ENCODE peak calls at places on chromosomes 5 and 9, in five cellular contexts. W, J, C, B and D are unnamed samples.

GRCh38 chr5:133321833-133322420 is 270.1 kb downstream of the HSPA4 start:
- DNase-seq in W (no peak), C (no peak), J (no peak), B (no peak), D (no peak)

GRCh38 chr9:131885144-131885609 is 145.3 kb upstream of the RAPGEF1 start:
- DNase-seq in J (no peak), W (no peak), B (no peak), C (no peak), D (no peak)

GRCh38 chr9:128929560-128929959 is 8.8 kb downstream of the PHYHD1 start:
- DNase-seq in C (no peak), J (no peak), B (no peak), W (no peak), D (no peak)

GRCh38 chr5:153617190-153617589 is 126.7 kb downstream of the GRIA1 start:
- DNase-seq in C (no peak), J (peak; percentile 63), W (no peak), B (no peak), D (no peak)

GRCh38 chr9:22170162-22170932 is 161.2 kb upstream of the CDKN2B start:
- DNase-seq in J (peak; percentile 89), C (peak; percentile 9), W (no peak), B (peak; percentile 82), D (no peak)

GRCh38 chr5:73160239-73160671 is 12.7 kb upstream of the TMEM174 start:
- DNase-seq in B (no peak), W (no peak), C (no peak), J (no peak), D (no peak)

GRCh38 chr5:3510642-3511041 is 85.0 kb upstream of the IRX1 start:
- DNase-seq in C (no peak), B (no peak), J (no peak), W (no peak), D (no peak)

GRCh38 chr5:2913306-2913705 is 161.8 kb upstream of the IRX2 start:
- DNase-seq in C (no peak), J (no peak), B (no peak), W (no peak), D (no peak)

GRCh38 chr5:142862585-142862984 is 92.4 kb downstream of the ARHGAP26 start:
- DNase-seq in W (no peak), C (no peak), J (no peak), B (no peak), D (no peak)

GRCh38 chr5:36657563-36657995 is 51.2 kb downstream of the SLC1A3 start:
- DNase-seq in W (no peak), B (peak; percentile 42), C (peak; percentile 4), J (peak; percentile 99), D (no peak)

GRCh38 chr5:115795700-115796099 is 20.8 kb downstream of the CDO1 start:
- DNase-seq in C (no peak), J (no peak), B (no peak), W (no peak), D (no peak)
- TF ChIP-seq CTCF in C (no peak), J (no peak), B (no peak), W (no peak), D (no peak)

GRCh38 chr5:54852007-54852406 is 133.4 kb downstream of the ESM1 start:
- DNase-seq in B (no peak), W (no peak), C (no peak), J (no peak), D (no peak)
- TF ChIP-seq CTCF in B (no peak), W (no peak), C (no peak), J (no peak), D (no peak)

GRCh38 chr9:109859447-109859846 is 79.4 kb downstream of the PALM2AKAP2 start:
- DNase-seq in B (no peak), C (no peak), W (no peak), J (no peak), D (no peak)
- TF ChIP-seq CTCF in B (no peak), C (no peak), W (no peak), J (peak; percentile 30), D (no peak)

GRCh38 chr9:115691097-115691496 is 462.5 kb upstream of the PAPPA start:
- DNase-seq in J (peak; percentile 99), B (peak; percentile 83), W (no peak), C (no peak), D (no peak)

GRCh38 chr9:115691686-115692085 is 461.9 kb upstream of the PAPPA start:
- DNase-seq in B (no peak), W (no peak), J (peak; percentile 90), C (no peak), D (no peak)

GRCh38 chr9:115689331-115689730 is 464.3 kb upstream of the PAPPA start:
- DNase-seq in J (no peak), B (no peak), W (no peak), C (no peak), D (no peak)

GRCh38 chr9:115694991-115695390 is 458.6 kb upstream of the PAPPA start:
- DNase-seq in J (peak; percentile 32), B (no peak), W (no peak), C (no peak), D (no peak)

GRCh38 chr9:115694014-115694413 is 459.6 kb upstream of the PAPPA start:
- DNase-seq in B (peak; percentile 93), J (peak; percentile 93), C (peak; percentile 11), W (no peak), D (no peak)
- TF ChIP-seq CTCF in B (peak; percentile 78), J (peak; percentile 79), C (peak; percentile 42), W (peak; percentile 23), D (no peak)

DNA sequence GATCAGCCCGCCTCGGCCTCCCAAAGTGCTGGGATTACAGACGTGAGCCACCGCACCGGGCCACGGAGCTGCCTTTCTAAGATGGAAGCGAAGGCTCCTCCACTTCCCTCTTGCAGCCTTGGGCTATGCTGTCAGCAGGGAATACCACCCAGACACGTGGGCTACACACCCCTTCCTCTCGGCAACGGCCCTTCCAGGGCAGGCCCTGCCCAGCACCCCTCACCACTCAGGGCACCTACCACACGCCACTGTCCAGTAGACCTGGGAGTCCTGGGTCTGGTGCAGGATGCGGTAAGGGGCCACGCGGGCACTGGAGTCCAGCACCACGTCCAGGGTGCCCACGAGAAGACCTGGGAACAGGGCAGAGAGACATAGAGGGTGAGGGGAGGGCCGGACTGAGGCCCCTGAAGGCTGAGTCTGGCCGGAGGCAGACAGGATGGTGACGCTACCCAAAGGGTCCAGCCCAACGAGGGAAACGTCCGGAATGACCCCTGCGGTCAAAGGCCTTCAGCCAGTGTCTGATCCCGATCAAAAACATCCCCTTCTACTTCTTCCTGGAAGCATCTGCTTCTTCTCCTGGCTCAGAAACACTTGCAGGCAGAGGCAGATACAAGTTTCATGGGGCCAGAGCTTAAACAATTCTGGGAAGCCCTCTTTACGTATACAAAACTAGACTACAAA is 3.1 kb downstream of the TBC1D9B start:
- DNase-seq in C (no peak), W (no peak), J (no peak), B (no peak), D (no peak)
- TF ChIP-seq CTCF in C (no peak), W (no peak), J (no peak), B (no peak), D (no peak)

GRCh38 chr9:20625003-20625349 is 2.7 kb upstream of the MLLT3 start:
- DNase-seq in C (no peak), J (no peak), W (no peak), B (no peak), D (no peak)
- TF ChIP-seq CTCF in C (no peak), J (no peak), W (no peak), B (no peak), D (no peak)

DNA sequence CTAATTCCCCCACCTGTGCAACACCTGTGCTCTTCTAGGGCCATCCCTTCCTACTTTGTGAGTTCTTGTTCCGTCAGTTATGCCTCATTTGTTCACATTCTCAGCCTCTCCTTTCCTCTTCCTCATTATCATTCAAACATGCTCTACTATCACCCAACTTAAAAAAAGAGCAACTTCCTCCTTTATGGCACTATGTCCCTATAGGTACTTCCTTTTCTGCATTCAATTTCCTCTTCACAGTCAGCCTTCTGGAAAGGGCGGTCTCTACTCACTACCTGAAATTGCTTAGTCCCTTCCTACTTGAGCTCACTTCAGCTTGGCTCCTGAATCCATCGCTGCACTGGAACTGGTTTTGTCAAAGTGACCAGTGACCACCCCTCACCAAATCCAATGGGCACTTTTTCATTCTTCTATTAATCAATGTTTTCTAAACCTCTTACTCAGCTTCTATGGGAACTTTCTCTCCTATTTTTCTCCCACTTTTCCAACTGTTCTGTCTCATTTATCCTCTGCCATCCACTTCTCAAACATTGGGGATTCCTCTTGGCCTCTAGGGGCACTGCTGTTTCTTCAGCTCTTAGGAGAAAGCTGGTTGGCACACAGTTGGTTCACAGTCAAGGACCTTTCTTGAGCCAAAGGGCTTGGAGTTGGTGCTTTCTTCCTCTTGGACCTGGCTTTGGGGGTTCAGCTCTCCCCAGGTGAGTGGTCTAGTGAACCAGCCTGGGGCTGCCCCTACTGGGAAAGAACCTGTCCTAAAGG is 112.0 kb upstream of the LHFPL2 start:
- DNase-seq in C (peak; percentile 9), J (no peak), W (no peak), B (peak; percentile 27), D (no peak)
- TF ChIP-seq CTCF in C (no peak), J (peak; percentile 14), W (no peak), B (no peak), D (no peak)